ENCODE peak calls at places on chromosomes 1 and 21, in ten cellular contexts. Q is OCI-LY7; U is cardiac muscle cell; K is fibroblast of lung; P is thoracic aorta; E is SJSA1; C is neuronal stem cell; H is CD8-positive, alpha-beta T cell; I is astrocyte; Y is left lung. L is an unnamed sample. For H3K4me1, the result is how much of the 10 kb centered on the place peaks cover.

GRCh38 chr21:31201144-31201543 is 142.9 kb downstream of the TIAM1 start:
- DNase-seq in Q (no peak), U (no peak), K (no peak), P (no peak), E (no peak), C (no peak), H (no peak), I (peak), Y (no peak), L (no peak)

GRCh38 chr1:3530931-3531818 is 76.7 kb downstream of the ARHGEF16 start:
- DNase-seq in Q (peak), U (peak), K (peak), P (no peak), E (no peak), C (peak), H (peak), I (peak), Y (peak), L (peak)

GRCh38 chr1:84422909-84423308 is 24.6 kb downstream of the DNASE2B start:
- DNase-seq in Q (no peak), U (no peak), K (no peak), P (no peak), E (no peak), C (no peak), H (no peak), I (no peak), Y (no peak), L (no peak)

GRCh38 chr1:157377216-157377821 is 175.0 kb downstream of the FCRL5 start:
- DNase-seq in Q (peak), U (peak), K (no peak), P (no peak), E (peak), C (peak), H (no peak), I (no peak), Y (no peak), L (peak)

GRCh38 chr1:206021796-206022365 is 1.8 kb downstream of the CTSE start:
- DNase-seq in Q (no peak), U (no peak), K (peak), P (no peak), E (peak), C (no peak), H (no peak), I (peak), Y (no peak), L (no peak)

GRCh38 chr1:26540346-26540745 is 10.8 kb downstream of the RPS6KA1 start:
- DNase-seq in Q (peak), U (no peak), K (no peak), P (no peak), E (no peak), C (no peak), H (no peak), I (no peak), Y (no peak), L (no peak)

GRCh38 chr1:15172405-15173259 is 19.1 kb downstream of the TMEM51 start:
- DNase-seq in Q (no peak), U (no peak), K (peak), P (no peak), E (no peak), C (no peak), H (no peak), I (no peak), Y (no peak), L (no peak)

GRCh38 chr1:200483491-200484143 is 73.8 kb upstream of the ZNF281 start:
- DNase-seq in Q (no peak), U (peak), K (peak), P (no peak), E (peak), C (no peak), H (peak), I (peak), Y (peak), L (no peak)

GRCh38 chr1:229563701-229564100 is 5.2 kb upstream of the ABCB10 start:
- DNase-seq in Q (no peak), U (peak), K (peak), P (no peak), E (no peak), C (no peak), H (no peak), I (no peak), Y (peak), L (no peak)

GRCh38 chr1:184483101-184483813 is 96.4 kb downstream of the C1orf21 start:
- DNase-seq in Q (no peak), U (no peak), K (peak), P (no peak), E (no peak), C (no peak), H (no peak), I (peak), Y (peak), L (peak)

GRCh38 chr1:116769561-116769977 is 15.3 kb downstream of the CD2 start:
- DNase-seq in Q (peak), U (no peak), K (peak), P (no peak), E (no peak), C (no peak), H (no peak), I (peak), Y (no peak), L (no peak)

GRCh38 chr1:162690672-162691434 is 58.6 kb downstream of the DDR2 start:
- DNase-seq in Q (no peak), U (peak), K (peak), P (peak), E (peak), C (no peak), H (no peak), I (peak), Y (no peak), L (no peak)

GRCh38 chr1:47431534-47431933 is 6.3 kb upstream of the FOXD2 start:
- DNase-seq in Q (peak), U (no peak), K (peak), P (no peak), E (peak), C (no peak), H (no peak), I (peak), Y (no peak), L (no peak)

GRCh38 chr21:28644762-28645161 is 347.9 kb downstream of the LTN1 start:
- DNase-seq in Q (no peak), U (no peak), K (no peak), P (no peak), E (no peak), C (no peak), H (no peak), I (no peak), Y (no peak), L (peak)

GRCh38 chr1:38576241-38576640 is 283.3 kb downstream of the RRAGC start:
- DNase-seq in Q (no peak), U (no peak), K (no peak), P (no peak), E (no peak), C (no peak), H (no peak), I (no peak), Y (no peak), L (no peak)

GRCh38 chr1:154219511-154219910 is 1.2 kb upstream of the UBAP2L start:
- DNase-seq in Q (peak), U (peak), K (peak), P (no peak), E (peak), C (no peak), H (no peak), I (peak), Y (no peak), L (peak)

GRCh38 chr1:241423541-241424479 is 66.8 kb upstream of the RGS7 start:
- DNase-seq in Q (no peak), U (peak), K (peak), P (no peak), E (no peak), C (peak), H (no peak), I (peak), Y (no peak), L (no peak)

GRCh38 chr1:222084996-222085395 is 343.1 kb upstream of the DUSP10 start:
- DNase-seq in Q (no peak), U (no peak), K (peak), P (no peak), E (no peak), C (no peak), H (no peak), I (peak), Y (no peak), L (no peak)

GRCh38 chr21:40847956-40848355 is 998 bp upstream of the DSCAM start:
- DNase-seq in Q (no peak), U (no peak), K (no peak), P (no peak), E (no peak), C (no peak), H (no peak), I (no peak), Y (no peak), L (no peak)

GRCh38 chr1:208450958-208451357 is 206.8 kb upstream of the PLXNA2 start:
- DNase-seq in Q (no peak), U (no peak), K (no peak), P (no peak), E (no peak), C (no peak), H (no peak), I (no peak), Y (no peak), L (no peak)

GRCh38 chr1:203167026-203167912 is 8.4 kb downstream of the MYBPH start:
- DNase-seq in Q (no peak), U (no peak), K (no peak), P (no peak), E (no peak), C (no peak), H (no peak), I (no peak), Y (no peak), L (peak)

GRCh38 chr1:150507912-150508864 is at the start of gene ECM1:
- DNase-seq in Q (no peak), U (no peak), K (peak), P (peak), E (peak), C (no peak), H (no peak), I (peak), Y (peak), L (no peak)

GRCh38 chr1:76591963-76592362 is 275.3 kb upstream of the ST6GALNAC5 start:
- DNase-seq in Q (no peak), U (no peak), K (no peak), P (no peak), E (no peak), C (no peak), H (no peak), I (no peak), Y (no peak), L (no peak)
- H3K4me1 ChIP-seq in Q (under half), U (under half), K (under half), P (under half), E (under half), C (under half), H (under half), I (under half), Y (under half), L (under half)

DNA sequence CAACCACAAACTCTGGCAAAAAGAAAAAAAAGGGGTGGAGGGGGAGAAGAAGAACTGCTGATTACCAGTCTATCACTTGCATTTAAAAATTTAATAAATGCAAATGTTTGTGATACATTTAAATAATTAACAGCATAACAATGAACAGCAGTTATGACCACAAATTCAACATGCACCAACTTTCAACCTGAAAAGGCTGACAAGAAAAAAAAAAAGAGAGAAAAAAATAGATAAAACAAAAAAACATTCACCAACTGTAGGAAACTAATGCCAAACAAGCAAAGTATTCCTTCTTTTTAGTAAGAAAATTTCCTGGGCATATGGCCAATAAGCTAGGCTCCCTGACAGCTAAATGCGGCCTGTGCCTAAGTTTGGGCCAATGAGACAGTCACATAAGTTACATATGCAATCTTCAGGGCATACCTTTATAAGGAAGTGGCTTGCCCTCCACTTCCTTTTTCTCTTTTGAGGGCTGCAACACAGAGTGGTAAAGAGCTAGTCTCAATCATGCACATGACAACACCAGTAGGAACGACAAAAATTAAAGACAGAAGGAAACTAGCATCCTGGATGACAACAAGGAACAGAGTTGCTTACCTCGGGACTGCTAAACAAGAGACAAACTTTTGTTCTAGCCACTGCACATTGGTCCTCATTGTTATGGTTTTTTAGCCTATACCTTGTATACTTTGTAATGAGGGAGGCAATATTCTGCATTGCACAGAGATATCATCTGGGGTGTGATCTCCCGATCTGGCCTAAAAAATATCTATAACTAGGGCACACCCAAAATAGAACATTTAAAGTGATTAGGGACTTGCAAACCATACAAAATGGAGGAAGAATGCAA is 24.2 kb upstream of the PHTF1 start:
- DNase-seq in Q (peak), U (no peak), K (peak), P (no peak), E (no peak), C (no peak), H (peak), I (peak), Y (peak), L (peak)
- H3K4me1 ChIP-seq in Q (under half), U (under half), K (under half), P (under half), E (under half), C (under half), H (half or more), I (under half), Y (half or more), L (under half)

GRCh38 chr1:66405046-66405445 is 128.9 kb upstream of the SGIP1 start:
- DNase-seq in Q (no peak), U (no peak), K (no peak), P (no peak), E (no peak), C (no peak), H (no peak), I (no peak), Y (no peak), L (no peak)
- H3K4me1 ChIP-seq in Q (half or more), U (under half), K (under half), P (under half), E (under half), C (under half), H (under half), I (under half), Y (under half), L (half or more)

DNA sequence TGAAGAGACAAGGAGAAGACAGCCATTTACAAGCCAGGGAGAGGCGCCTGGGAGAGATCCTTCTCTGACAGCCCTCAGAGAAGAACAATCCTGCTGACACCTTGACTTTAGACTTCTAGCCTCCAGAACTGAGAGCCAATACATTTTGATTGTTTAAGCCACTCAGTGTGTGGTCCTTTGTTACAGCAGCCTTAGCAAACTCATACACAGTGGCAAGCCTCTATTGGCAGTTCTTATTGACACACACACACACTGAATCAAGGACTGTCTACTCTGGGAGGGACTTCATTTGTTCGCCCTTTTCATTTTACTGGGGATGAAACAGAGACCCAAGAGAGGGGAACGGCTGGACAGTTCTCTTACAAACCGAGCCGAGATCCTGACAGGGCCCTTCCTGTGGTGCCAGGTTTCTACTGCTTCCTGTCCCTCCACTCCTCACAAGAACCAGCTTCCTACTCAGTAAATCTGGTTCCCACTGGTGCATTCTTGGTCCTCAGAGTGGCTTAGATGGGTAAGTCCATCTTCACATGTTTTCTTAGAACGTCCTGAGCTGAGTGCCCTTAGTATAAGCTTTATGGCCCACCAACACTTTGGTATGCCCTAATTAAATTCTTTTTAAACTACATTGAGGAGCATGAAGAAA is 14.7 kb downstream of the SLAMF1 start:
- DNase-seq in Q (no peak), U (no peak), K (no peak), P (no peak), E (no peak), C (no peak), H (no peak), I (no peak), Y (no peak), L (no peak)
- H3K4me1 ChIP-seq in Q (under half), U (under half), K (under half), P (under half), E (under half), C (under half), H (half or more), I (under half), Y (under half), L (under half)

DNA sequence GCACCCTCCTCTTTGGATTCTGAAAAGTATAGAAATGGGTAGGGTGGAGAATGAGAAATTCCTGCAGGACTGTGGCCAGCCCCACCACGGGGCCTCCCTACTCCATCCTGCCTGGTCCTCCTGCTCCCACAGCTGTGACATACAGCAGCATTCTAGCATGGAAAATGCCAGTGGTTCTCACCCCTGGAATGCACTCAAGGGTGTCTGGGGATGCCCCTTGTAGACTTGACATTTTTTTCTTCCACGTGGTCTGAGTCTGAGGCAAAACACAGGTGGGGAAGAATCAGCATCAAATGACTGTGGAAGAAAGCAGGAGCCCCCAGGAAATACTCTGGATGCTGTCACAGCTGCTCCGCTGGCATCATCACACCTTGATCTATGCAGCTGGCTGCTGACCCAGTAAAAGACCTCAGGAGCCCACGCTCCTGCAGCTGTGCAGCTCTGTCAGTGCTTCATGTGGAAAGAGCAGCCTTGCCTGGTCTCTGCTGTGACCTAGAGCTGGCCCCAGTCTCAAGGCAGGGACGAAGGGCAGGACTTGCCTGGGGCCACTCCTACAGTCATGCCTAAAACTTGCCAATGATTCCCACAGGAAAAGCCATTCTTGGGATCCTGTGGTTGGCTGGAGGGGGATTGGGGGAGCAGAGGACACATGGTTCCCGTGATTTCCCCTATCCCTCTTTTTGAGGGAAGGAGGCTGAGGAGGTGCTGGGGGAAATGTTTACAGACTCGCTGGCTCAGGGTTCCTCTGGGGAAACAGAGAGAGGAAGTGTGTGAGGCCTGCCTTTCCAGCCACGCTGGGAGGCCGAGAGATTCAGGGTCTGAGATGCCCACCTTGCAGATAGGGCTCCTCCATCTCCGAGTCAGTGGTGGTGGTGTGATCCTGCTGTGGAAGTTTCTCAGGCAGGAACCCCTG is 10.8 kb upstream of the A3GALT2 start:
- DNase-seq in Q (no peak), U (no peak), K (no peak), P (no peak), E (no peak), C (no peak), H (no peak), I (no peak), Y (no peak), L (no peak)
- H3K4me1 ChIP-seq in Q (under half), U (under half), K (half or more), P (half or more), E (under half), C (under half), H (under half), I (under half), Y (half or more), L (under half)

GRCh38 chr1:226660410-226661182 is 78.5 kb downstream of the ITPKB start:
- DNase-seq in Q (peak), U (peak), K (no peak), P (no peak), E (no peak), C (no peak), H (no peak), I (no peak), Y (no peak), L (peak)
- H3K4me1 ChIP-seq in Q (under half), U (half or more), K (half or more), P (half or more), E (under half), C (half or more), H (under half), I (half or more), Y (half or more), L (under half)

DNA sequence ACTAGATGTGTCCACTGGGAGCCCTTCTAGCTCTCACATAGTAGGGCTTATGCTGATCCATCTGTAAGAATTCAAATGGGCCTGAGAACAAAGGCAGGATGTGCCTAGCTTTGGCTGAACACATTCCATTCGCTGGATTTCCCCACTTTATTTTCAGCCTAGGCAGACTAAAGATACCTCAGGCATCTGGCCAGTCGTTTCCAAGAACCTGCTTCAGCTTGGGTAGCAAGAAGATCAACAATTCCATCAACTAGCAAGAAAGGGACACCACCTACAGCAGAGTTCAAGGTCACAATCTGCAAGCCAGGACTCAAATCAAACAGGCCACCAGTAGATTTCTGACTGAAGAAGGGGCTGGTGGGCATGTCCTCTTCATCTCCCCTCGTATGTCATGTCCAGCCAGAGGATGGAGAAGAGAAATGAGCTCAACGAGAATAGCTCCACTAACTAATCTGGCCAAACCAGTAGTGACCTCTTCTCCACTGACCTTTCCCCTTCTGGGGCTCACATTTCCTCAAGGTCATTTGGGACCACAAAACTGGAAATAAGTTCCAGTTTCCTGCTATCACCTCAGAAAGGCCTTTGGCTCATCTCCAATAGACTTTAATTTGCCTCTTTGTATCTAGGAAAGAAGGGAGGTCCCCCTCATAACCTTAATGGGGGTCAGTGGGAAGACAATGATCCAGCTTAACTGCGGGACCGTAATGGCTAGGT is 14.2 kb downstream of the TXNIP start:
- DNase-seq in Q (no peak), U (no peak), K (no peak), P (no peak), E (no peak), C (no peak), H (no peak), I (no peak), Y (peak), L (no peak)
- H3K4me1 ChIP-seq in Q (half or more), U (half or more), K (under half), P (half or more), E (half or more), C (under half), H (half or more), I (under half), Y (half or more), L (under half)

DNA sequence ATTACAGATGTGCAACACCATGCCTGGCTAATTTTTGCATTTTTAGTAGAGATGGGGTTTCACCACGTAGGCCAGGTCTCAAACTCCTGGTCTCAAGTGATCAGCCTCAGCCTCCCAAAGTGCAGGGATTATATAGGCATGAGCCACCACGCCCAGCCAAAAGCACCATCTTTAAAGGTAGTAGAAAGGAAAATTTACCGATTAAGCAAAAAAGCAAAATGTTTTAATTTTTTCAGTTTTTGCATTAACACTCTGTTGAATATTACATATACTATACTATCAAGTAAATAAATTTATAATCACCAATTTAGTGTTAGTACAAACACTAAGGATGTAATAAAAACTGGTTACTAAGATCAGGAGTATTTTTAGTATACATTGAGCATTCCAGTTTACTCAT is 20.6 kb downstream of the RC3H1 start:
- DNase-seq in Q (no peak), U (no peak), K (no peak), P (no peak), E (no peak), C (no peak), H (no peak), I (no peak), Y (no peak), L (no peak)
- H3K4me1 ChIP-seq in Q (under half), U (under half), K (under half), P (under half), E (under half), C (under half), H (under half), I (under half), Y (under half), L (under half)